ENCODE peak calls at places on chromosome 2, in five cellular contexts. One of them, this sample, is unnamed.

GRCh38 chr2:8132371-8132831 is 549.5 kb upstream of the ID2 start:
- DNase-seq in HCT116: no peak
- DNase-seq in RWPE1: no peak
- DNase-seq in neuronal stem cell: no peak
- DNase-seq in heart right ventricle: peak; percentile 24
- DNase-seq in this sample: no peak

GRCh38 chr2:2577366-2577765 is 246.3 kb upstream of the MYT1L start:
- DNase-seq in HCT116: no peak
- DNase-seq in RWPE1: no peak
- DNase-seq in neuronal stem cell: no peak
- DNase-seq in heart right ventricle: no peak
- DNase-seq in this sample: no peak

GRCh38 chr2:70965506-70965905 is 12.9 kb upstream of the ANKRD53 start:
- DNase-seq in HCT116: no peak
- DNase-seq in RWPE1: no peak
- DNase-seq in neuronal stem cell: no peak
- DNase-seq in heart right ventricle: no peak
- DNase-seq in this sample: no peak

GRCh38 chr2:102841107-102841840 is 79.4 kb downstream of the TMEM182 start:
- DNase-seq in HCT116: peak; percentile 7
- DNase-seq in RWPE1: no peak
- DNase-seq in neuronal stem cell: peak; percentile 64
- DNase-seq in heart right ventricle: peak; percentile 42
- DNase-seq in this sample: peak; percentile 39

GRCh38 chr2:61396005-61396404 is 74.9 kb downstream of the USP34 start:
- DNase-seq in HCT116: no peak
- DNase-seq in RWPE1: no peak
- DNase-seq in neuronal stem cell: no peak
- DNase-seq in heart right ventricle: no peak
- DNase-seq in this sample: no peak

GRCh38 chr2:64819774-64820688 is 166.3 kb upstream of the SERTAD2 start:
- DNase-seq in HCT116: no peak
- DNase-seq in RWPE1: no peak
- DNase-seq in neuronal stem cell: no peak
- DNase-seq in heart right ventricle: no peak
- DNase-seq in this sample: no peak

GRCh38 chr2:88603146-88603545 is 24.1 kb downstream of the EIF2AK3 start:
- DNase-seq in HCT116: no peak
- DNase-seq in RWPE1: no peak
- DNase-seq in neuronal stem cell: no peak
- DNase-seq in heart right ventricle: no peak
- DNase-seq in this sample: no peak

GRCh38 chr2:26560892-26561291 is 80.3 kb downstream of the CIB4 start:
- DNase-seq in HCT116: no peak
- DNase-seq in RWPE1: no peak
- DNase-seq in neuronal stem cell: no peak
- DNase-seq in heart right ventricle: no peak
- DNase-seq in this sample: no peak

GRCh38 chr2:118492335-118492734 is 355.1 kb downstream of the EN1 start:
- DNase-seq in HCT116: peak; percentile 24
- DNase-seq in RWPE1: no peak
- DNase-seq in neuronal stem cell: no peak
- DNase-seq in heart right ventricle: no peak
- DNase-seq in this sample: no peak

GRCh38 chr2:62309465-62310091 is 113.7 kb downstream of the B3GNT2 start:
- DNase-seq in HCT116: no peak
- DNase-seq in RWPE1: no peak
- DNase-seq in neuronal stem cell: no peak
- DNase-seq in heart right ventricle: peak; percentile 34
- DNase-seq in this sample: no peak

GRCh38 chr2:197878792-197879191 is 74.4 kb downstream of the PLCL1 start:
- DNase-seq in HCT116: no peak
- DNase-seq in RWPE1: no peak
- DNase-seq in neuronal stem cell: no peak
- DNase-seq in heart right ventricle: no peak
- DNase-seq in this sample: no peak

GRCh38 chr2:77633601-77634000 is 111.4 kb upstream of the LRRTM4 start:
- DNase-seq in HCT116: no peak
- DNase-seq in RWPE1: no peak
- DNase-seq in neuronal stem cell: no peak
- DNase-seq in heart right ventricle: no peak
- DNase-seq in this sample: no peak

GRCh38 chr2:12232876-12233275 is 483.9 kb upstream of the TRIB2 start:
- DNase-seq in HCT116: no peak
- DNase-seq in RWPE1: no peak
- DNase-seq in neuronal stem cell: no peak
- DNase-seq in heart right ventricle: no peak
- DNase-seq in this sample: no peak

GRCh38 chr2:96839288-96839874 is 4.4 kb downstream of the ANKRD23 start:
- DNase-seq in HCT116: no peak
- DNase-seq in RWPE1: no peak
- DNase-seq in neuronal stem cell: no peak
- DNase-seq in heart right ventricle: no peak
- DNase-seq in this sample: peak; percentile 88

GRCh38 chr2:220096406-220096805 is 469.0 kb downstream of the SLC4A3 start:
- DNase-seq in HCT116: no peak
- DNase-seq in RWPE1: no peak
- DNase-seq in neuronal stem cell: no peak
- DNase-seq in heart right ventricle: no peak
- DNase-seq in this sample: no peak

GRCh38 chr2:187658952-187659525 is 104.8 kb upstream of the TFPI start:
- DNase-seq in HCT116: peak; percentile 21
- DNase-seq in RWPE1: peak; percentile 5
- DNase-seq in neuronal stem cell: peak; percentile 36
- DNase-seq in heart right ventricle: no peak
- DNase-seq in this sample: no peak

GRCh38 chr2:132037527-132038178 is 124.1 kb downstream of the ANKRD30BL start:
- DNase-seq in HCT116: no peak
- DNase-seq in RWPE1: no peak
- DNase-seq in neuronal stem cell: peak; percentile 36
- DNase-seq in heart right ventricle: no peak
- DNase-seq in this sample: peak; percentile 41

DNA sequence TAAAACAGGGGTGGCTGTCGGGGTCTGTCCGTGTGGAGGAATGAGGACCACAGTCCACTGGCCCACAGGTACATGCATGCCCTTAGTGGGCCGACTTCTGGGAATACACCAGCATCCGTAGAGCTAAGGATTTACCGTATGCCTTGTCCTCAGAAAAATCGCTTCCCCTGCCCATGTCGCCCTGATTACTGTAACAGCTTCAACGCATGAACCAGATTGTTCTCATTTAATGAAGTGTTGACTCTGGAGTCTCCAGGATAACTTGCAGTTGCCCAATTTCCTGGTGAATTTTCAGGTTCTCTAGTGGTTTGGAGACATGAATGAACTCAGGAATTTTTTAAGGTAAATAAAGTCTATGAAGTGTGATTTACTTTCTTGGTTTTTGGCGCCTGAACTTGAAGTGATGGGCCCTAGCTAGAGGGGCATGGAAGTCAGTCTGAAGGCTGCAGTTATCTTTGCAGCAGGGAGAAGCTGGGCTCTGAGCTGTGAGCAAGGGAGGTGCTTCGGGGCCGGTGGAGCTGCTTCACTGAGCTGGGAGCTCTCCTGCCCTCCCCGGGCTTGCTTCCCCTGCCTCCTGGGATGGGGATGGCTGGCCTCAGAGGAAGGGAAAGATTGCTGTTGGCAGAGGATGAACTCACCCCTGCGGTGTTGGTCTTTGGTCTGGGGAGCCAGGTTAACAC is 27.9 kb downstream of the TCF7L1 start:
- DNase-seq in HCT116: no peak
- DNase-seq in RWPE1: no peak
- DNase-seq in neuronal stem cell: no peak
- DNase-seq in heart right ventricle: no peak
- DNase-seq in this sample: no peak
- H3K27ac ChIP-seq in HCT116: no peak overlapping the region
- H3K27ac ChIP-seq in RWPE1: peak overlapping the region; percentile 35
- H3K27ac ChIP-seq in neuronal stem cell: no peak overlapping the region
- H3K27ac ChIP-seq in heart right ventricle: no peak overlapping the region
- H3K27ac ChIP-seq in this sample: no peak overlapping the region

DNA sequence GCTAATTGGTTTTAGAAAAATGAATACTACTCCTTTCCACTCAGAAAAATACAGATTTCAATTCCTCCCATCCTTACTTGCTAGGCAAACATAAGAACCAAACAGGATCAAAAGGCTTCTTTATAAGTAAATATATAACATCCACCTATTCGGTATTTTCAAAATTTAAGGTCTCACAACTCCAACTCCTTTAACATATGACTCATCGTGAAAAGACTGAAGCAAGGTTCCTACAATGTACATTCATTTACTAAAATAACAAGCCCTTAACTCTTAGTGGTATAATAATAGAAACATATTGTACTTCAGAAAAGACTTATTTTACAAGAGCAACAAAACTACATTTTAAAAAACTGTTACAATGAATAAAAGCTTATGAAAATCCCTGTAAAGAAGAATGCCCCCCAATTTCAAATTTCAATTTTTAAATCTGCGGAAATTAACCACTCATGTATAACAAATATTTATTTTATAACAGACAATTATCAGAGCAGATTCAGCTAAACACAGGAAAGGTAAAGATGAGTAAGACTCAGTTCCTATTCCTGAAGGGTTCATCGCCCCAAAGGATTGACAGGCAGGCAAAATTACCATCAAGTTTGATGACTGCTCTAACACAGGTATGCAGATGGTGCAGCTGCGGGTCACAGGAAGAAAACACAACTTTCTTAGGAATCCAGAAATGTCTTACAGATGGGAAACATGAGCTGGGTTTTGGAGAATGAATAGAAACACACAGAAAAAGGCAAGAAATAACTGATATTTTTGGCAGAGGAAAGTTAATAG is 96.4 kb downstream of the COBLL1 start:
- DNase-seq in HCT116: no peak
- DNase-seq in RWPE1: no peak
- DNase-seq in neuronal stem cell: no peak
- DNase-seq in heart right ventricle: no peak
- DNase-seq in this sample: no peak
- H3K27ac ChIP-seq in HCT116: no peak overlapping the region
- H3K27ac ChIP-seq in RWPE1: no peak overlapping the region
- H3K27ac ChIP-seq in neuronal stem cell: no peak overlapping the region
- H3K27ac ChIP-seq in heart right ventricle: no peak overlapping the region
- H3K27ac ChIP-seq in this sample: no peak overlapping the region

DNA sequence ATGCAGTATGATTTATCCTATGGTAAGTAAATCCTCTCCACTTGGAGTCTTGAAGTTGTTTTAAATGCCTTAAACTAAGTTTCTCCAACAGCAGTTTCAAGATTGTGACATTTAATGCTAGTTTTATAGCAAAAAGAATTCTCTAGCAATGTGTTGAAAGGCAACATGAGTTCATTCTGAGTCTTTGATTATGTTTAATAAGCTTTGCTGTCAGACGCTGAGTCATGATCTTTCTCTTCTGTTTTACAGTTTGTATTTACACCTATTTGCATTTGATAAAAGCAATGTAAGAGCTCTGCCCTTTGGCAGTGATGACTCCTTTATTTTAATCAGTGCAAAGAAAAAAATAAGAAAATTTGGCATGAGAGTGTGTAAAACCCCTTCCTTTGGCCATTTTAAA is 497.8 kb downstream of the STK39 start:
- DNase-seq in HCT116: no peak
- DNase-seq in RWPE1: no peak
- DNase-seq in neuronal stem cell: no peak
- DNase-seq in heart right ventricle: no peak
- DNase-seq in this sample: no peak
- H3K27ac ChIP-seq in HCT116: no peak overlapping the region
- H3K27ac ChIP-seq in RWPE1: no peak overlapping the region
- H3K27ac ChIP-seq in neuronal stem cell: no peak overlapping the region
- H3K27ac ChIP-seq in heart right ventricle: no peak overlapping the region
- H3K27ac ChIP-seq in this sample: no peak overlapping the region

GRCh38 chr2:20593072-20594034 is 57.5 kb downstream of the HS1BP3 start:
- DNase-seq in HCT116: no peak
- DNase-seq in RWPE1: peak; percentile 91
- DNase-seq in neuronal stem cell: no peak
- DNase-seq in heart right ventricle: no peak
- DNase-seq in this sample: peak; percentile 80

GRCh38 chr2:20595439-20596192 is 55.3 kb downstream of the HS1BP3 start:
- DNase-seq in HCT116: no peak
- DNase-seq in RWPE1: no peak
- DNase-seq in neuronal stem cell: no peak
- DNase-seq in heart right ventricle: no peak
- DNase-seq in this sample: peak; percentile 57

GRCh38 chr2:20596193-20596972 is 54.5 kb downstream of the HS1BP3 start:
- DNase-seq in HCT116: no peak
- DNase-seq in RWPE1: no peak
- DNase-seq in neuronal stem cell: no peak
- DNase-seq in heart right ventricle: no peak
- DNase-seq in this sample: no peak

GRCh38 chr2:20594048-20594750 is 56.7 kb downstream of the HS1BP3 start:
- DNase-seq in HCT116: no peak
- DNase-seq in RWPE1: no peak
- DNase-seq in neuronal stem cell: no peak
- DNase-seq in heart right ventricle: no peak
- DNase-seq in this sample: no peak

DNA sequence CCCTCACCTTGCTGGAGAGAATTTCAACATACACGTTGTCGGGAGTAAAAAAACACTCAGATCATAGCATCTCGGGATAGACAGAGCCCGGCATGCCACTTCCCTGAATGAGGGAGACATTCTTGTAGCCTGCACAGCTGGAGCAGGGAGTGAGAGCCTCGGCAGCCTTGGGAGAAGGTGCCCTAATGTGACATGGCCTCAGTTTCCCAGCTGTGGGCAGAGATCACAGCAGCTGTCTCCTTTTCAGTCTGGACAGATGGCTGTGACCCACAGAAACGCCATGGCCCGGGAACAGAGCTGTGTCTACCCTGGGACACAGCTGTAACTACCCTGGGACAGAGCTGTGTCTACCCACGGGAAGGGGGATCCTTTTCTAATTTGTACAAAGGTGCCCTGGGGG is 55.9 kb downstream of the HS1BP3 start:
- DNase-seq in HCT116: no peak
- DNase-seq in RWPE1: no peak
- DNase-seq in neuronal stem cell: no peak
- DNase-seq in heart right ventricle: no peak
- DNase-seq in this sample: no peak
- H3K27ac ChIP-seq in HCT116: no peak overlapping the region
- H3K27ac ChIP-seq in RWPE1: peak overlapping the region; percentile 22
- H3K27ac ChIP-seq in neuronal stem cell: no peak overlapping the region
- H3K27ac ChIP-seq in heart right ventricle: peak overlapping the region; percentile 85
- H3K27ac ChIP-seq in this sample: no peak overlapping the region

GRCh38 chr2:206733341-206733740 is 15.1 kb upstream of the DYTN start:
- DNase-seq in HCT116: no peak
- DNase-seq in RWPE1: no peak
- DNase-seq in neuronal stem cell: no peak
- DNase-seq in heart right ventricle: no peak
- DNase-seq in this sample: no peak
- H3K27ac ChIP-seq in HCT116: no peak overlapping the region
- H3K27ac ChIP-seq in RWPE1: no peak overlapping the region
- H3K27ac ChIP-seq in neuronal stem cell: no peak overlapping the region
- H3K27ac ChIP-seq in heart right ventricle: no peak overlapping the region
- H3K27ac ChIP-seq in this sample: no peak overlapping the region

DNA sequence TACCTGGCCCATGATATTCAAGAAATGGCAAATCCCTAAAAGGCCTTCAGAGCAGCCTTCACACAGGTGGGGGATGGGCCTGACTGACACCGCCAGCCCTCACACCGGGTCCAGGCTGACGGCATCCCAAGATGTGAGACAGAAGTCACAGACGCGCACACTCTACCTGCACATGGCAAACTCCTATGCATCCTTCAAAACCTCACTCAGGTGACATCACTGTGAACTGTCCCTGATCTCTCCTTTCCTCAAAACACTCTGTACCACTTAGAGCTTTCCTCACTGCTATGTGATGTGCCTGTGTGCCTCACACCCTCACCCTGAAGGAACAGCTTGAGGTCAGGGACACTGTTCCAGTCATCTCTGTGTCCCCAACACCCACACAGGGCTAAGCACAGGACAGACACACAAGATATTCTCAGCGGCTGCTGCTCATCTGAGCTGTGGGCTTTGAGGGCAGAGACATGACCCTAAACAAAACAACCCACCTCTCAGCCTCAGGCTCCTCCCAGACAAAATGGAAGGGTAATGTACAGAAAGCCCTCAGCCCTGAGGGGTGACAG is 27.5 kb downstream of the BIN1 start:
- DNase-seq in HCT116: no peak
- DNase-seq in RWPE1: no peak
- DNase-seq in neuronal stem cell: no peak
- DNase-seq in heart right ventricle: no peak
- DNase-seq in this sample: no peak
- H3K27ac ChIP-seq in HCT116: no peak overlapping the region
- H3K27ac ChIP-seq in RWPE1: peak overlapping the region; percentile 25
- H3K27ac ChIP-seq in neuronal stem cell: no peak overlapping the region
- H3K27ac ChIP-seq in heart right ventricle: no peak overlapping the region
- H3K27ac ChIP-seq in this sample: no peak overlapping the region